ENCODE peak calls at places on chromosomes 7 and 10, in eight cellular contexts. One of them, this sample, is unnamed.

GRCh38 chr10:1122349-1122748 is 66.2 kb downstream of the WDR37 start:
- DNase-seq in fibroblast of pulmonary artery: no peak
- DNase-seq in breast epithelium: no peak
- DNase-seq in CD4-positive, alpha-beta T cell: no peak
- DNase-seq in BE2C: no peak
- DNase-seq in DND-41: no peak
- DNase-seq in H9: no peak
- DNase-seq in kidney epithelial cell: no peak
- DNase-seq in this sample: no peak

GRCh38 chr7:32390210-32390609 is 100.0 kb downstream of the LSM5 start:
- DNase-seq in breast epithelium: no peak
- DNase-seq in BE2C: no peak
- DNase-seq in kidney epithelial cell: no peak
- DNase-seq in DND-41: no peak
- DNase-seq in H9: peak; percentile 33
- DNase-seq in fibroblast of pulmonary artery: no peak
- DNase-seq in CD4-positive, alpha-beta T cell: no peak
- DNase-seq in this sample: no peak

GRCh38 chr7:33874943-33875342 is 30.4 kb upstream of the BMPER start:
- DNase-seq in BE2C: no peak
- DNase-seq in breast epithelium: no peak
- DNase-seq in fibroblast of pulmonary artery: peak; percentile 85
- DNase-seq in CD4-positive, alpha-beta T cell: no peak
- DNase-seq in H9: no peak
- DNase-seq in DND-41: no peak
- DNase-seq in kidney epithelial cell: no peak
- DNase-seq in this sample: no peak

GRCh38 chr7:76347710-76348109 is 11.1 kb downstream of the YWHAG start:
- DNase-seq in DND-41: no peak
- DNase-seq in kidney epithelial cell: no peak
- DNase-seq in H9: no peak
- DNase-seq in BE2C: no peak
- DNase-seq in breast epithelium: no peak
- DNase-seq in CD4-positive, alpha-beta T cell: no peak
- DNase-seq in fibroblast of pulmonary artery: no peak
- DNase-seq in this sample: no peak

GRCh38 chr7:33982425-33982786 is 77.1 kb downstream of the BMPER start:
- DNase-seq in H9: no peak
- DNase-seq in kidney epithelial cell: no peak
- DNase-seq in CD4-positive, alpha-beta T cell: no peak
- DNase-seq in fibroblast of pulmonary artery: peak; percentile 66
- DNase-seq in BE2C: no peak
- DNase-seq in breast epithelium: no peak
- DNase-seq in DND-41: no peak
- DNase-seq in this sample: no peak

GRCh38 chr10:89442347-89442746 is 28.0 kb downstream of the IFIT5 start:
- DNase-seq in fibroblast of pulmonary artery: no peak
- DNase-seq in breast epithelium: no peak
- DNase-seq in H9: no peak
- DNase-seq in kidney epithelial cell: no peak
- DNase-seq in CD4-positive, alpha-beta T cell: no peak
- DNase-seq in DND-41: no peak
- DNase-seq in BE2C: no peak
- DNase-seq in this sample: no peak

GRCh38 chr10:92742331-92743228 is 52.8 kb downstream of the HHEX start:
- DNase-seq in fibroblast of pulmonary artery: no peak
- DNase-seq in breast epithelium: no peak
- DNase-seq in CD4-positive, alpha-beta T cell: no peak
- DNase-seq in DND-41: no peak
- DNase-seq in kidney epithelial cell: no peak
- DNase-seq in BE2C: no peak
- DNase-seq in H9: no peak
- DNase-seq in this sample: no peak

GRCh38 chr10:112175409-112175808 is 8.2 kb downstream of the GPAM start:
- DNase-seq in fibroblast of pulmonary artery: no peak
- DNase-seq in breast epithelium: no peak
- DNase-seq in kidney epithelial cell: no peak
- DNase-seq in DND-41: no peak
- DNase-seq in CD4-positive, alpha-beta T cell: no peak
- DNase-seq in H9: no peak
- DNase-seq in BE2C: no peak
- DNase-seq in this sample: no peak

GRCh38 chr7:49389866-49390265 is 383.6 kb upstream of the VWC2 start:
- DNase-seq in CD4-positive, alpha-beta T cell: no peak
- DNase-seq in breast epithelium: no peak
- DNase-seq in H9: no peak
- DNase-seq in BE2C: no peak
- DNase-seq in kidney epithelial cell: no peak
- DNase-seq in fibroblast of pulmonary artery: no peak
- DNase-seq in DND-41: no peak
- DNase-seq in this sample: no peak

GRCh38 chr10:3424102-3424803 is 251.7 kb upstream of the PITRM1 start:
- DNase-seq in DND-41: no peak
- DNase-seq in H9: no peak
- DNase-seq in kidney epithelial cell: no peak
- DNase-seq in BE2C: peak; percentile 91
- DNase-seq in CD4-positive, alpha-beta T cell: no peak
- DNase-seq in breast epithelium: no peak
- DNase-seq in fibroblast of pulmonary artery: peak; percentile 72
- DNase-seq in this sample: no peak

GRCh38 chr10:99779335-99779734 is 3.1 kb upstream of the ABCC2 start:
- DNase-seq in H9: no peak
- DNase-seq in CD4-positive, alpha-beta T cell: no peak
- DNase-seq in breast epithelium: no peak
- DNase-seq in BE2C: no peak
- DNase-seq in kidney epithelial cell: no peak
- DNase-seq in fibroblast of pulmonary artery: peak; percentile 93
- DNase-seq in DND-41: no peak
- DNase-seq in this sample: no peak

GRCh38 chr7:913736-914520 is 37.6 kb downstream of the GET4 start:
- DNase-seq in breast epithelium: peak; percentile 35
- DNase-seq in fibroblast of pulmonary artery: no peak
- DNase-seq in CD4-positive, alpha-beta T cell: no peak
- DNase-seq in DND-41: no peak
- DNase-seq in H9: no peak
- DNase-seq in kidney epithelial cell: no peak
- DNase-seq in BE2C: no peak
- DNase-seq in this sample: no peak

GRCh38 chr7:125033506-125033905 is 103.9 kb upstream of the POT1 start:
- DNase-seq in CD4-positive, alpha-beta T cell: no peak
- DNase-seq in BE2C: no peak
- DNase-seq in breast epithelium: no peak
- DNase-seq in DND-41: no peak
- DNase-seq in kidney epithelial cell: no peak
- DNase-seq in fibroblast of pulmonary artery: no peak
- DNase-seq in H9: peak; percentile 65
- DNase-seq in this sample: no peak

GRCh38 chr10:132948351-132948750 is 6.0 kb upstream of the CFAP46 start:
- DNase-seq in fibroblast of pulmonary artery: no peak
- DNase-seq in kidney epithelial cell: no peak
- DNase-seq in DND-41: no peak
- DNase-seq in H9: peak; percentile 20
- DNase-seq in breast epithelium: no peak
- DNase-seq in BE2C: no peak
- DNase-seq in CD4-positive, alpha-beta T cell: no peak
- DNase-seq in this sample: no peak

GRCh38 chr7:24831240-24831639 is 74.0 kb upstream of the GSDME start:
- DNase-seq in breast epithelium: no peak
- DNase-seq in DND-41: no peak
- DNase-seq in kidney epithelial cell: no peak
- DNase-seq in H9: no peak
- DNase-seq in CD4-positive, alpha-beta T cell: no peak
- DNase-seq in BE2C: no peak
- DNase-seq in fibroblast of pulmonary artery: peak; percentile 63
- DNase-seq in this sample: no peak

GRCh38 chr10:67257427-67258144 is 331.8 kb downstream of the LRRTM3 start:
- DNase-seq in DND-41: no peak
- DNase-seq in fibroblast of pulmonary artery: no peak
- DNase-seq in CD4-positive, alpha-beta T cell: no peak
- DNase-seq in H9: no peak
- DNase-seq in breast epithelium: no peak
- DNase-seq in BE2C: no peak
- DNase-seq in kidney epithelial cell: no peak
- DNase-seq in this sample: no peak

GRCh38 chr7:42940985-42941847 is 9.0 kb downstream of the MRPL32 start:
- DNase-seq in H9: peak; percentile 84
- DNase-seq in BE2C: peak; percentile 84
- DNase-seq in kidney epithelial cell: peak; percentile 26
- DNase-seq in fibroblast of pulmonary artery: peak; percentile 87
- DNase-seq in breast epithelium: peak; percentile 71
- DNase-seq in DND-41: peak; percentile 79
- DNase-seq in CD4-positive, alpha-beta T cell: peak; percentile 67
- DNase-seq in this sample: peak; percentile 93

DNA sequence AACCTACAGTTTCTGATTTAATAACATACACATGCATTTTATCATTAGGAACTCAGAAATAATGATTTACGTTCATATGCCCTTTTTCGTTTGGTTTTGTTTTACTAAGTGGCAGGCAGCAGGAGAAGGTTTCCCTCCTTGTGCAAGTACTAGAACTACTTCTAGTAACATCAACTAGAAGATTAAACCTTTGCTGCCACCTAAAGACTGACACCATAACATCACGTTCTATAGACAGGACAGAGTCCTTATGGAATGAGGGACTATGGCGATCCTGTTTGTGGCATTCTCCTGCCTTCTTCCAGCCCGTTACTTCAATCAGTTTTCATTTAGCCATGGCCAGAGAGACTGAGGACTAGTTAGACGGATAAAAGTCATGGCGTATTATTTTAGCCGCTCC is 53.2 kb downstream of the GAD2 start:
- DNase-seq in H9: no peak
- DNase-seq in breast epithelium: no peak
- DNase-seq in fibroblast of pulmonary artery: peak; percentile 18
- DNase-seq in kidney epithelial cell: peak; percentile 10
- DNase-seq in DND-41: no peak
- DNase-seq in BE2C: no peak
- DNase-seq in CD4-positive, alpha-beta T cell: no peak
- DNase-seq in this sample: no peak
- TF ChIP-seq CTCF in H9: peak; percentile 75
- TF ChIP-seq CTCF in breast epithelium: no peak
- TF ChIP-seq CTCF in fibroblast of pulmonary artery: no peak
- TF ChIP-seq CTCF in kidney epithelial cell: peak; percentile 25
- TF ChIP-seq CTCF in DND-41: peak; percentile 54
- TF ChIP-seq CTCF in BE2C: peak; percentile 30
- TF ChIP-seq CTCF in CD4-positive, alpha-beta T cell: no peak
- TF ChIP-seq CTCF in this sample: no peak

GRCh38 chr10:5813091-5813340 is 218 bp downstream of the GDI2 start:
- DNase-seq in DND-41: no peak
- DNase-seq in BE2C: no peak
- DNase-seq in breast epithelium: no peak
- DNase-seq in H9: no peak
- DNase-seq in fibroblast of pulmonary artery: no peak
- DNase-seq in CD4-positive, alpha-beta T cell: no peak
- DNase-seq in kidney epithelial cell: no peak
- DNase-seq in this sample: no peak
- TF ChIP-seq CTCF in DND-41: peak; percentile 23
- TF ChIP-seq CTCF in BE2C: no peak
- TF ChIP-seq CTCF in breast epithelium: no peak
- TF ChIP-seq CTCF in H9: no peak
- TF ChIP-seq CTCF in fibroblast of pulmonary artery: no peak
- TF ChIP-seq CTCF in CD4-positive, alpha-beta T cell: no peak
- TF ChIP-seq CTCF in kidney epithelial cell: no peak
- TF ChIP-seq CTCF in this sample: no peak

DNA sequence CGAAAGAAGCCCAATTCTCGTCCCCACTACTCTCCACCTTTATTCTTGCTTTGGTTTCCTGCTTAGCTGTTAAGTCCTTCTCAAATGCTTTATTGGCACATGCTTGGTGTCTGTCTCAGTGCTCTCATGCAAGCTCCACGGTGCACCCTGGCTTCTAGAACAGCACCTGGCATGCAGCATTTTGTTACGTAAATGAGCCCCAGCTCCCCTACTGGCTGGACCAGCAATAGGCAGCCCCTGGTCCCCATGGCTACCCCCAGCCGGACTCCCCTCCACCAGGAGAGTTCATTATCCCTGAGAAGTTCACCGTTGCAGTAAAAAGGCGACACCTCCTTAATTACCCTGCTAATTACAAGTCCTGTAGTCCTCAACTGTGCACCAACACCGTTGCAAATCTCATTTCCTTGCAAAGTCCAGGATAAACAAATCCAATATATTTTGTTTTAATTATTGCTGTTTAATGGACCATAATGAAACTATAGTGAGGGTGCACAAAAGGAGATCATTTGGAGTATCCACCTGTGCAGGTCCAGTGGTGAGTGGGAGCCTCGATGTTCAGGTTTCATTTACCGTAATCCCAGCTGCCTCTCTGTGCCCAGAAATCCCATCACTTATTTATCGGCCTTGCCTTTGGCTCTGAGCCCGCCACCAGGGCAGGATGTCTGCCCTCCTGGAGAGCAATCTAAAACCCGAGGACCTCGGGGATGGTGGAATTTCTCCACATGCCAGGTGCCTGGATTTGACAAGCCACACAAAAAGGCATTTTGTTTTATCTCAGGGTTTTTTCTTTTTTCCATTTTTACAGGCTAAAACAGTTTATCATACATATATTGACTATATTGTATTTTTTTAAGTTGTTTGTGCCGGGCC is 12.8 kb upstream of the DRGX start:
- DNase-seq in fibroblast of pulmonary artery: peak; percentile 11
- DNase-seq in CD4-positive, alpha-beta T cell: no peak
- DNase-seq in BE2C: peak; percentile 28
- DNase-seq in H9: peak; percentile 64
- DNase-seq in kidney epithelial cell: no peak
- DNase-seq in DND-41: peak; percentile 31
- DNase-seq in breast epithelium: no peak
- DNase-seq in this sample: peak; percentile 13
- TF ChIP-seq CTCF in fibroblast of pulmonary artery: peak; percentile 54
- TF ChIP-seq CTCF in CD4-positive, alpha-beta T cell: no peak
- TF ChIP-seq CTCF in BE2C: peak; percentile 50
- TF ChIP-seq CTCF in H9: peak; percentile 47
- TF ChIP-seq CTCF in kidney epithelial cell: no peak
- TF ChIP-seq CTCF in DND-41: peak; percentile 62
- TF ChIP-seq CTCF in breast epithelium: no peak
- TF ChIP-seq CTCF in this sample: no peak

DNA sequence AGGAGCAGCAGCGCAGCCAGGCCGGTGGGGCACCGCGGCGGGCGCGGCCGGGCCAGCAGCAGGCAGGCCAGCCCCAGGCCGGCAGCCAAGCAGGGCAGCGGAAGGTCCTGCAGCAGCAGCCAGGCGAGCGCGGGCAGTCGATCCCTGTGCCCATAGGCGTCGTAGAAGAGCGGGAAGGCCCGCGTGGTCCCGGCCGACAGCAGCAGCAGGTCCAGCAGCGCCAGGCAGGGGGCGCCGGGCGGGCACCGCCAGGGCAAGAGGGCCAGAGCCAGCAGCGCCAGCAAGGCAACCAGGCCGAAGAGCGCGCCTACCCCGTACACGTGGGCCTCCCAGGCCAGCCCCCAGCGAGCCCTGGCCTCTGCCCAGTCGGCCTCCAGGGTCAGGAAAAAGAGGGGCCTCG is 8.4 kb upstream of the RBM28 start:
- DNase-seq in H9: peak; percentile 94
- DNase-seq in CD4-positive, alpha-beta T cell: peak; percentile 12
- DNase-seq in fibroblast of pulmonary artery: peak; percentile 51
- DNase-seq in BE2C: peak; percentile 17
- DNase-seq in DND-41: no peak
- DNase-seq in breast epithelium: no peak
- DNase-seq in kidney epithelial cell: no peak
- DNase-seq in this sample: peak; percentile 40
- TF ChIP-seq CTCF in H9: peak; percentile 68
- TF ChIP-seq CTCF in CD4-positive, alpha-beta T cell: peak; percentile 24
- TF ChIP-seq CTCF in fibroblast of pulmonary artery: peak; percentile 19
- TF ChIP-seq CTCF in BE2C: no peak
- TF ChIP-seq CTCF in DND-41: no peak
- TF ChIP-seq CTCF in breast epithelium: peak; percentile 56
- TF ChIP-seq CTCF in kidney epithelial cell: peak; percentile 51
- TF ChIP-seq CTCF in this sample: peak; percentile 34

GRCh38 chr10:82321734-82322133 is 446.7 kb downstream of the NRG3 start:
- DNase-seq in H9: no peak
- DNase-seq in breast epithelium: no peak
- DNase-seq in DND-41: no peak
- DNase-seq in BE2C: no peak
- DNase-seq in CD4-positive, alpha-beta T cell: no peak
- DNase-seq in kidney epithelial cell: no peak
- DNase-seq in fibroblast of pulmonary artery: no peak
- DNase-seq in this sample: no peak
- TF ChIP-seq CTCF in H9: no peak
- TF ChIP-seq CTCF in breast epithelium: no peak
- TF ChIP-seq CTCF in DND-41: no peak
- TF ChIP-seq CTCF in BE2C: no peak
- TF ChIP-seq CTCF in CD4-positive, alpha-beta T cell: no peak
- TF ChIP-seq CTCF in kidney epithelial cell: no peak
- TF ChIP-seq CTCF in fibroblast of pulmonary artery: no peak
- TF ChIP-seq CTCF in this sample: no peak

This sample was measured in activated CD8-positive, alpha-beta T cell treated with anti-CD3 and anti-CD28 coated beads for 36 hours.